ENCODE peak calls at places on chromosomes 7 and 10, in ten cellular contexts. T, P, O, A, M, U, L, I, H and E are unnamed samples. For H3K9me3 and H3K27me3, the result is how much of the 10 kb centered on the place peaks cover.

GRCh38 chr7:22569586-22570321 is 69.8 kb upstream of the STEAP1B start:
- DNase-seq in T (no peak), P (no peak), O (no peak), A (peak), M (peak), U (no peak), L (peak), I (no peak), H (no peak), E (no peak)

GRCh38 chr10:33421789-33422188 is 87.3 kb upstream of the NRP1 start:
- DNase-seq in T (no peak), P (no peak), O (peak), A (peak), M (peak), U (no peak), L (peak), I (no peak), H (no peak), E (no peak)

GRCh38 chr7:151987748-151988529 is 31.7 kb downstream of the GALNTL5 start:
- DNase-seq in T (peak), P (no peak), O (no peak), A (peak), M (peak), U (no peak), L (no peak), I (no peak), H (peak), E (no peak)

GRCh38 chr7:126140858-126141491 is 1111.8 kb downstream of the GRM8 start:
- DNase-seq in T (no peak), P (no peak), O (no peak), A (no peak), M (no peak), U (no peak), L (no peak), I (no peak), H (no peak), E (no peak)

GRCh38 chr7:29005829-29006228 is 47.7 kb upstream of the TRIL start:
- DNase-seq in T (no peak), P (no peak), O (peak), A (peak), M (no peak), U (no peak), L (peak), I (no peak), H (no peak), E (no peak)

GRCh38 chr7:93043393-93043985 is 74.3 kb downstream of the SAMD9 start:
- DNase-seq in T (no peak), P (no peak), O (no peak), A (peak), M (no peak), U (no peak), L (no peak), I (no peak), H (no peak), E (no peak)

GRCh38 chr10:132452216-132452650 is 55.2 kb downstream of the PWWP2B start:
- DNase-seq in T (no peak), P (no peak), O (no peak), A (no peak), M (no peak), U (no peak), L (no peak), I (no peak), H (no peak), E (no peak)

GRCh38 chr7:104801022-104801421 is 213.0 kb upstream of the KMT2E start:
- DNase-seq in T (no peak), P (no peak), O (no peak), A (no peak), M (no peak), U (no peak), L (no peak), I (no peak), H (no peak), E (no peak)

GRCh38 chr7:115851291-115851690 is 179.3 kb downstream of the TFEC start:
- DNase-seq in T (peak), P (peak), O (no peak), A (peak), M (no peak), U (no peak), L (peak), I (no peak), H (peak), E (no peak)

GRCh38 chr10:102674566-102674965 is 30.3 kb downstream of the TRIM8 start:
- DNase-seq in T (no peak), P (no peak), O (no peak), A (no peak), M (no peak), U (no peak), L (no peak), I (no peak), H (no peak), E (no peak)

GRCh38 chr7:112143151-112143550 is 63.0 kb downstream of the DOCK4 start:
- DNase-seq in T (no peak), P (no peak), O (no peak), A (peak), M (no peak), U (no peak), L (no peak), I (no peak), H (no peak), E (no peak)

GRCh38 chr10:8487346-8487745 is 432.9 kb downstream of the GATA3 start:
- DNase-seq in T (no peak), P (no peak), O (no peak), A (no peak), M (no peak), U (no peak), L (peak), I (no peak), H (no peak), E (no peak)

GRCh38 chr7:71308105-71308504 is 176.2 kb downstream of the GALNT17 start:
- DNase-seq in T (peak), P (no peak), O (peak), A (peak), M (no peak), U (peak), L (no peak), I (no peak), H (no peak), E (no peak)

GRCh38 chr10:11329055-11329673 is 282.3 kb downstream of the USP6NL start:
- DNase-seq in T (no peak), P (no peak), O (no peak), A (no peak), M (no peak), U (no peak), L (no peak), I (no peak), H (no peak), E (no peak)

GRCh38 chr7:3482147-3482921 is 181.3 kb downstream of the SDK1 start:
- DNase-seq in T (peak), P (no peak), O (no peak), A (peak), M (no peak), U (no peak), L (peak), I (no peak), H (peak), E (no peak)

GRCh38 chr10:133109736-133110532 is 22.2 kb downstream of the ADGRA1 start:
- DNase-seq in T (no peak), P (no peak), O (no peak), A (no peak), M (no peak), U (no peak), L (peak), I (no peak), H (peak), E (no peak)

GRCh38 chr7:2100278-2101205 is 132.2 kb downstream of the MAD1L1 start:
- DNase-seq in T (no peak), P (no peak), O (no peak), A (no peak), M (no peak), U (no peak), L (peak), I (peak), H (peak), E (no peak)

GRCh38 chr10:110350812-110351211 is 46.1 kb upstream of the SMNDC1 start:
- DNase-seq in T (no peak), P (no peak), O (no peak), A (peak), M (no peak), U (no peak), L (no peak), I (no peak), H (no peak), E (no peak)

GRCh38 chr10:15245530-15245929 is 77.0 kb upstream of the NMT2 start:
- DNase-seq in T (peak), P (peak), O (no peak), A (no peak), M (no peak), U (no peak), L (no peak), I (no peak), H (peak), E (no peak)

GRCh38 chr7:18004372-18004771 is 23.3 kb downstream of the PRPS1L1 start:
- DNase-seq in T (no peak), P (peak), O (no peak), A (no peak), M (no peak), U (no peak), L (no peak), I (no peak), H (no peak), E (no peak)

GRCh38 chr7:77537595-77538185 is 595 bp downstream of the PTPN12 start:
- DNase-seq in T (peak), P (peak), O (peak), A (peak), M (peak), U (peak), L (peak), I (peak), H (peak), E (peak)

GRCh38 chr10:63633677-63634487 is 112.7 kb downstream of the REEP3 start:
- DNase-seq in T (peak), P (peak), O (no peak), A (peak), M (no peak), U (no peak), L (peak), I (no peak), H (peak), E (no peak)

GRCh38 chr7:156219307-156220077 is 407.2 kb upstream of the SHH start:
- DNase-seq in T (no peak), P (no peak), O (no peak), A (no peak), M (peak), U (no peak), L (no peak), I (no peak), H (no peak), E (no peak)

GRCh38 chr7:24463474-24463873 is 109.8 kb upstream of the PALS2 start:
- DNase-seq in T (no peak), P (no peak), O (no peak), A (no peak), M (no peak), U (no peak), L (no peak), I (no peak), H (no peak), E (no peak)

GRCh38 chr7:157188091-157188665 is 49.5 kb downstream of the UBE3C start:
- DNase-seq in T (no peak), P (no peak), O (no peak), A (no peak), M (no peak), U (no peak), L (no peak), I (no peak), H (no peak), E (no peak)

GRCh38 chr7:70738080-70738479 is 393.9 kb upstream of the GALNT17 start:
- DNase-seq in T (no peak), P (peak), O (no peak), A (peak), M (no peak), U (no peak), L (peak), I (no peak), H (no peak), E (no peak)

GRCh38 chr7:52540041-52540440 is 495.4 kb upstream of the POM121L12 start:
- DNase-seq in T (no peak), P (no peak), O (no peak), A (peak), M (no peak), U (no peak), L (peak), I (no peak), H (no peak), E (no peak)

GRCh38 chr7:42699415-42700178 is 212.3 kb downstream of the C7orf25 start:
- DNase-seq in T (no peak), P (no peak), O (no peak), A (no peak), M (no peak), U (no peak), L (no peak), I (no peak), H (no peak), E (no peak)

GRCh38 chr10:87842776-87843497 is 20.4 kb downstream of the KLLN start:
- DNase-seq in T (no peak), P (peak), O (no peak), A (peak), M (no peak), U (no peak), L (no peak), I (no peak), H (no peak), E (no peak)

GRCh38 chr10:30819306-30820190 is 190.0 kb upstream of the LYZL2 start:
- DNase-seq in T (no peak), P (no peak), O (no peak), A (peak), M (no peak), U (no peak), L (no peak), I (no peak), H (no peak), E (no peak)

GRCh38 chr7:85324145-85324799 is 137.4 kb upstream of the SEMA3D start:
- DNase-seq in T (no peak), P (no peak), O (no peak), A (no peak), M (no peak), U (no peak), L (peak), I (no peak), H (no peak), E (no peak)

GRCh38 chr10:14541379-14541778 is 210.7 kb upstream of the FRMD4A start:
- DNase-seq in T (no peak), P (no peak), O (no peak), A (no peak), M (no peak), U (no peak), L (no peak), I (no peak), H (no peak), E (no peak)

GRCh38 chr10:73163096-73163495 is 4.7 kb downstream of the ECD start:
- DNase-seq in T (no peak), P (no peak), O (no peak), A (no peak), M (no peak), U (no peak), L (no peak), I (no peak), H (no peak), E (no peak)

DNA sequence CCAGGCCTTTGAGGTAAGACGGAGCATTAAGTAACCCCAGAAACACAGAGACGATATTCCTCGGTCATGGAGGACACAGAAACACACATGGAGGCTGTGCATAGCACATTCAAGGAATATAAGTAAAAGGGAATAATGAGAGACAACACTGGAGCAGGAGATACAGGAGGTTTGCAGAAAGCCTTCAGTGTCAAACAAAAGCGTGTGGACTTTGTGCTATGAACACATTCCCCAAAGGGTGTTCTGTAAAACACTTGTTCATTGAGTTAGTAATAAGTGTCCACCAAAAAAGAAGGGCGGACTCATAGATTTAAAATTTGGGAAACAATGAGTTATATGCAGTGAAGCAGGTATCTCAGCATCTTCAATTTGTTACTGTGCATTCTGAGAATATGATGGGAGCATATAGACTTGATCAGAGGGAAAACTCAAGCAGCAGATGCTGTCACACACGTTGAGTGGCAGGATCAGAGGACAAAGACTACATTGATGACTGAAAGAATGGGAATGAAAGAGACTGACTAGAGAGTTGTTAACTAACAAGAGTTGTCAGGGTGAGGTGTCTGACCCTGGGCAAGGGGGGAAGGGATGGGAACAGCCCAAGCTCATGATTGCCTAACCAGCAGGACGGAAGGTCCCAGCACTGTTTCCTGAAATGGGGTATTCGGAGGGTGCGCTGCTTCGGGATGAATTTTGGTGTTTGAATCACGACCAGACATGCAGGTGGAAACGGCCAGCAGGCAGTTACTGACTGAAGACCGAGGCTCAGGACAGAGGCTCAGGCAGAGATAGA is 85.2 kb upstream of the VIPR2 start:
- DNase-seq in T (no peak), P (no peak), O (no peak), A (no peak), M (no peak), U (no peak), L (no peak), I (no peak), H (no peak), E (no peak)
- H3K9me3 ChIP-seq in T (under half), P (under half), O (under half), A (under half), M (under half), U (under half), L (under half), I (under half), H (under half), E (under half)

GRCh38 chr7:45578022-45578421 is 3.9 kb downstream of the ADCY1 start:
- DNase-seq in T (no peak), P (no peak), O (no peak), A (no peak), M (no peak), U (no peak), L (no peak), I (no peak), H (no peak), E (no peak)
- H3K4me3 ChIP-seq in T (no peak), P (no peak), O (no peak), A (no peak), M (no peak), U (no peak), L (no peak), I (no peak), H (no peak), E (no peak)

GRCh38 chr10:101294109-101294508 is 59.9 kb upstream of the BTRC start:
- DNase-seq in T (no peak), P (no peak), O (no peak), A (no peak), M (no peak), U (no peak), L (no peak), I (no peak), H (no peak), E (no peak)
- H3K27me3 ChIP-seq in T (half or more), P (under half), O (under half), A (half or more), M (under half), U (under half), L (under half), I (under half), H (half or more), E (under half)

GRCh38 chr7:64078699-64078994 is 33.4 kb downstream of the ZNF727 start:
- DNase-seq in T (no peak), P (no peak), O (no peak), A (no peak), M (no peak), U (no peak), L (no peak), I (no peak), H (no peak), E (no peak)
- H3K9me3 ChIP-seq in T (half or more), P (under half), O (under half), A (under half), M (half or more), U (half or more), L (under half), I (half or more), H (under half), E (half or more)

GRCh38 chr10:61941202-61941651 is 39.7 kb downstream of the ARID5B start:
- DNase-seq in T (no peak), P (no peak), O (no peak), A (no peak), M (no peak), U (no peak), L (no peak), I (no peak), H (no peak), E (no peak)

GRCh38 chr10:61944445-61945123 is 43.1 kb downstream of the ARID5B start:
- DNase-seq in T (no peak), P (peak), O (no peak), A (no peak), M (no peak), U (no peak), L (peak), I (no peak), H (no peak), E (no peak)

GRCh38 chr10:61942997-61943457 is 41.5 kb downstream of the ARID5B start:
- DNase-seq in T (no peak), P (peak), O (no peak), A (peak), M (no peak), U (no peak), L (no peak), I (no peak), H (no peak), E (no peak)

GRCh38 chr10:61939575-61940301 is 38.2 kb downstream of the ARID5B start:
- DNase-seq in T (no peak), P (no peak), O (no peak), A (peak), M (no peak), U (no peak), L (peak), I (no peak), H (no peak), E (no peak)

DNA sequence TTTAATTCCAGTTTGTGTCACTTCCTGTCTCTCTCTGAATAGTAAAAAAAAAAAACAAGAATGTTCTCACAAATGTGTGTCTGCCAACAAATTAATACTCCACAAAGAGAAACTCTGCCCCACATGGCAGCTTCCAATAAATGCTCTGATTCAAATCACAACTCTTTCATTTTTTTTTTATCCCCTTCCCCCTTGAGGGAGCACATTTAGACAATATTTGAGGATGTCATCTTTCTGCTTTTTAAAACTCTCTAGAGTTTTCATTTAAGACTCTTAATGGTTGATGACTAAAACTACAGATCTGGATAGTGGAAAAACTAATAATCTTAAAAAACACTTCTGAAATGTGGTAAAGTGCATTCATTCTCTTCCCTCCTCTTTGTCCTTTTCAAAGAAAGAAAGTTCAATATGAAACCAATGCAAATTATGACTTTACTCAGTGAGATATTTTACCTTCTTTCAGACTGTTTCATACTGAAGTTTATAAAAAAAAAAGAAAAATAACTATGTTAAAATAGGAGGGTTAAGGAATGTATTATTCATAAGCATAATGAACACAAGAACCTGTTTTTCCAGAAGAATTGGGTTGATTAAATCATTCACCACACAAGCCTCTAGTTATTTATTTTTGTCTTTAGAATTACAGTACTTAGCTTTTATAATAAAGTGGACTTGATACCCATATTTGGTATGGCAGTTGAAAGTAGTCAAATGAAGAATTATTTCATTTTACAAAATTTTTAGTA is 42.4 kb downstream of the ARID5B start:
- DNase-seq in T (no peak), P (peak), O (no peak), A (peak), M (no peak), U (no peak), L (peak), I (peak), H (no peak), E (no peak)
- H3K4me3 ChIP-seq in T (no peak), P (no peak), O (no peak), A (no peak), M (no peak), U (no peak), L (peak), I (peak), H (no peak), E (peak)

GRCh38 chr7:154371424-154371823 is 319.2 kb downstream of the DPP6 start:
- DNase-seq in T (no peak), P (no peak), O (no peak), A (no peak), M (no peak), U (no peak), L (no peak), I (no peak), H (no peak), E (no peak)
- H3K27me3 ChIP-seq in T (under half), P (under half), O (under half), A (under half), M (under half), U (under half), L (under half), I (under half), H (under half), E (under half)

GRCh38 chr7:14123923-14124322 is 134.5 kb upstream of the ETV1 start:
- DNase-seq in T (no peak), P (no peak), O (no peak), A (no peak), M (no peak), U (no peak), L (no peak), I (no peak), H (no peak), E (no peak)

GRCh38 chr7:14125998-14126397 is 136.5 kb upstream of the ETV1 start:
- DNase-seq in T (no peak), P (no peak), O (no peak), A (peak), M (no peak), U (no peak), L (no peak), I (no peak), H (no peak), E (no peak)
- H3K9me3 ChIP-seq in T (under half), P (under half), O (under half), A (under half), M (under half), U (under half), L (under half), I (under half), H (under half), E (under half)

GRCh38 chr10:118752401-118752800 is 2.4 kb downstream of the CACUL1 start:
- DNase-seq in T (no peak), P (no peak), O (no peak), A (no peak), M (no peak), U (no peak), L (peak), I (no peak), H (no peak), E (no peak)
- H3K4me3 ChIP-seq in T (no peak), P (peak), O (no peak), A (peak), M (no peak), U (peak), L (peak), I (peak), H (peak), E (no peak)